ENCODE peak calls at places on chromosomes 2 and 18, in eight cellular contexts. M is EL, T is RPMI7951, E is GM04504, L is Right ventricle myocardium inferior, B is fibroblast of gingiva, Y is T-helper 9 cell, X is NCI-H510A. C is an unnamed sample.

GRCh38 chr2:38654495-38655381 is 11.2 kb upstream of the GALM start:
- DNase-seq in L (no peak), B (no peak), T (no peak), M (no peak), X (no peak), Y (no peak), E (no peak), C (no peak)

GRCh38 chr18:80159713-80160636 is 50.9 kb downstream of the ADNP2 start:
- DNase-seq in B (peak), Y (peak), M (peak), T (no peak), X (no peak), E (no peak), L (no peak), C (no peak)

GRCh38 chr2:56522605-56523089 is 338.9 kb downstream of the CCDC85A start:
- DNase-seq in M (peak), E (peak), B (peak), L (no peak), T (peak), Y (no peak), X (peak), C (no peak)

GRCh38 chr2:163182764-163183354 is 344.3 kb upstream of the KCNH7 start:
- DNase-seq in E (no peak), B (peak), Y (no peak), X (no peak), M (peak), L (no peak), T (peak), C (no peak)

GRCh38 chr2:220147590-220147989 is 520.2 kb downstream of the SLC4A3 start:
- DNase-seq in L (no peak), B (no peak), Y (no peak), E (no peak), T (no peak), X (no peak), M (no peak), C (peak)

GRCh38 chr2:172564376-172564775 is 8.5 kb downstream of the PDK1 start:
- DNase-seq in M (peak), T (peak), L (no peak), B (peak), E (no peak), Y (no peak), X (no peak), C (no peak)

GRCh38 chr2:202056611-202057010 is 16.4 kb upstream of the KIAA2012 start:
- DNase-seq in X (no peak), E (no peak), M (no peak), B (no peak), T (peak), Y (no peak), L (no peak), C (no peak)

GRCh38 chr2:50748652-50749174 is 283.2 kb downstream of the NRXN1 start:
- DNase-seq in M (no peak), B (no peak), E (no peak), X (no peak), Y (no peak), T (no peak), L (no peak), C (no peak)

GRCh38 chr18:59900222-59901128 is 679 bp downstream of the PMAIP1 start:
- DNase-seq in E (peak), M (peak), Y (peak), B (peak), X (peak), L (no peak), T (peak), C (peak)

GRCh38 chr18:13290856-13291271 is 72.3 kb downstream of the LDLRAD4 start:
- DNase-seq in X (no peak), B (no peak), M (no peak), E (no peak), Y (peak), L (no peak), T (no peak), C (no peak)

GRCh38 chr2:127580167-127581049 is 44.9 kb downstream of the MYO7B start:
- DNase-seq in X (no peak), E (no peak), T (no peak), Y (no peak), B (no peak), L (no peak), M (no peak), C (no peak)

GRCh38 chr2:6423944-6424343 is 441.8 kb downstream of the CMPK2 start:
- DNase-seq in L (no peak), Y (no peak), B (no peak), E (no peak), M (no peak), T (no peak), X (no peak), C (no peak)